ENCODE peak calls at places on chromosomes 12 and 14, in nine cellular contexts. N is fibroblast of mammary gland, E is PC-3, M is K562, F is lower leg skin, B is AG10803, V is psoas muscle, T is AG04450, W is neural progenitor cell. K is an unnamed sample.

GRCh38 chr14:98953544-98954346 is 318.3 kb downstream of the BCL11B start:
- DNase-seq in W (no peak), F (peak), T (no peak), V (peak), N (peak), E (no peak), M (no peak), B (peak), K (no peak)

GRCh38 chr12:109455706-109456105 is 21.4 kb downstream of the KCTD10 start:
- DNase-seq in M (no peak), B (no peak), T (no peak), W (no peak), V (no peak), F (no peak), N (no peak), E (peak), K (no peak)

GRCh38 chr14:104287301-104288009 is 149.1 kb downstream of the KIF26A start:
- DNase-seq in E (no peak), V (peak), M (no peak), F (no peak), T (no peak), W (no peak), N (no peak), B (no peak), K (peak)

GRCh38 chr12:45192041-45192695 is 23.7 kb upstream of the ANO6 start:
- DNase-seq in F (no peak), M (peak), T (no peak), N (peak), B (peak), E (peak), V (no peak), W (peak), K (no peak)

GRCh38 chr12:25034676-25035075 is 85.8 kb upstream of the BCAT1 start:
- DNase-seq in M (no peak), N (no peak), B (no peak), T (no peak), E (no peak), V (no peak), W (no peak), F (no peak), K (no peak)

GRCh38 chr12:88393017-88393767 is 187.1 kb downstream of the KITLG start:
- DNase-seq in W (peak), E (peak), V (no peak), T (no peak), B (no peak), F (no peak), N (peak), M (peak), K (peak)

GRCh38 chr12:108846320-108846719 is 11.1 kb downstream of the SSH1 start:
- DNase-seq in B (peak), T (no peak), F (no peak), M (no peak), V (peak), W (no peak), N (no peak), E (no peak), K (peak)

GRCh38 chr12:31034372-31034771 is 39.3 kb upstream of the DDX11 start:
- DNase-seq in V (no peak), B (no peak), T (no peak), E (no peak), W (no peak), M (no peak), N (no peak), F (peak), K (no peak)

GRCh38 chr12:11959117-11959823 is 111.5 kb upstream of the BCL2L14 start:
- DNase-seq in W (no peak), T (no peak), V (no peak), E (peak), N (peak), B (no peak), F (no peak), M (no peak), K (no peak)

GRCh38 chr14:58280954-58281787 is 17.2 kb upstream of the ARID4A start:
- DNase-seq in B (peak), F (no peak), W (no peak), V (no peak), T (peak), N (peak), E (peak), M (peak), K (peak)

GRCh38 chr14:54881235-54881760 is 21.3 kb downstream of the GCH1 start:
- DNase-seq in T (no peak), E (no peak), N (peak), M (no peak), B (peak), V (no peak), F (peak), W (no peak), K (no peak)

GRCh38 chr14:37116933-37117844 is 55.2 kb downstream of the SLC25A21 start:
- DNase-seq in N (peak), T (peak), M (peak), F (no peak), W (no peak), B (peak), E (peak), V (no peak), K (no peak)

GRCh38 chr12:114152890-114153289 is 186.8 kb upstream of the RBM19 start:
- DNase-seq in W (no peak), E (peak), T (no peak), F (no peak), V (no peak), B (peak), M (no peak), N (peak), K (no peak)

GRCh38 chr14:70934502-70935134 is 27.4 kb downstream of the PCNX1 start:
- DNase-seq in T (peak), V (no peak), N (peak), F (no peak), B (peak), E (no peak), M (no peak), W (no peak), K (no peak)

GRCh38 chr12:13362260-13362841 is 165.8 kb downstream of the EMP1 start:
- DNase-seq in W (peak), T (no peak), E (peak), N (peak), B (peak), V (peak), M (peak), F (no peak), K (peak)

GRCh38 chr12:80792861-80793260 is 76.1 kb downstream of the MYF5 start:
- DNase-seq in B (no peak), F (no peak), M (no peak), V (no peak), N (peak), E (peak), W (no peak), T (no peak), K (no peak)

GRCh38 chr12:1811281-1811947 is 9.0 kb upstream of the LRTM2 start:
- DNase-seq in M (no peak), F (no peak), E (no peak), T (no peak), W (no peak), N (no peak), B (no peak), V (no peak), K (no peak)

GRCh38 chr12:93106910-93107309 is 177.8 kb upstream of the EEA1 start:
- DNase-seq in B (no peak), M (no peak), W (no peak), F (no peak), E (no peak), T (no peak), N (no peak), V (no peak), K (no peak)

GRCh38 chr14:90287791-90288190 is 31.4 kb downstream of the PSMC1 start:
- DNase-seq in F (peak), E (no peak), W (no peak), N (no peak), M (no peak), B (no peak), V (no peak), T (no peak), K (no peak)

GRCh38 chr12:33828326-33828725 is 194.0 kb upstream of the ALG10 start:
- DNase-seq in V (no peak), N (peak), F (no peak), T (no peak), M (no peak), W (no peak), E (peak), B (no peak), K (no peak)

GRCh38 chr12:62190921-62191746 is 69.1 kb upstream of the USP15 start:
- DNase-seq in T (peak), E (no peak), M (no peak), N (no peak), F (no peak), V (peak), W (peak), B (no peak), K (no peak)

GRCh38 chr14:89899917-89900680 is 54.4 kb downstream of the EFCAB11 start:
- DNase-seq in T (no peak), V (no peak), N (peak), W (peak), F (no peak), M (peak), E (peak), B (peak), K (peak)

GRCh38 chr12:28290262-28290661 is 100.0 kb downstream of the CCDC91 start:
- DNase-seq in F (no peak), V (no peak), T (no peak), E (no peak), N (no peak), M (no peak), B (no peak), W (no peak), K (no peak)

GRCh38 chr14:103001226-103001625 is 56.1 kb downstream of the CDC42BPB start:
- DNase-seq in W (no peak), F (no peak), T (no peak), V (no peak), E (no peak), M (no peak), N (no peak), B (no peak), K (no peak)

GRCh38 chr12:6197996-6198395 is 2.2 kb upstream of the CD9 start:
- DNase-seq in W (peak), F (peak), M (no peak), E (no peak), B (no peak), N (no peak), T (no peak), V (no peak), K (no peak)

GRCh38 chr12:93378373-93379310 is 917 bp downstream of the NUDT4 start:
- DNase-seq in T (peak), F (peak), N (peak), V (peak), M (peak), E (peak), W (peak), B (peak), K (peak)

GRCh38 chr12:80936642-80937390 is 918 bp downstream of the LIN7A start:
- DNase-seq in V (peak), M (no peak), N (peak), T (no peak), W (peak), E (peak), F (peak), B (peak), K (peak)

GRCh38 chr12:83015390-83016225 is 328.9 kb downstream of the TMTC2 start:
- DNase-seq in E (no peak), N (peak), W (no peak), B (peak), V (no peak), T (no peak), F (no peak), M (peak), K (no peak)

GRCh38 chr12:42790761-42791151 is 201.2 kb upstream of the PRICKLE1 start:
- DNase-seq in V (no peak), N (peak), M (peak), E (peak), B (peak), F (no peak), T (no peak), W (no peak), K (peak)

GRCh38 chr12:106941481-106942156 is 14.1 kb upstream of the TMEM263 start:
- DNase-seq in F (no peak), N (no peak), W (no peak), T (no peak), E (no peak), B (no peak), V (no peak), M (peak), K (no peak)

GRCh38 chr12:101230547-101230946 is 20.5 kb upstream of the SLC5A8 start:
- DNase-seq in M (no peak), E (peak), B (peak), W (no peak), V (no peak), T (peak), F (no peak), N (peak), K (no peak)

GRCh38 chr12:54239568-54239967 is 40.4 kb downstream of the CBX5 start:
- DNase-seq in V (no peak), M (no peak), W (no peak), T (no peak), N (no peak), F (no peak), B (no peak), E (no peak), K (no peak)

GRCh38 chr12:14567311-14568195 is at the start of gene PLBD1:
- DNase-seq in W (peak), E (peak), M (peak), F (peak), T (no peak), B (peak), N (peak), V (peak), K (peak)

GRCh38 chr12:4276524-4277204 is 3.1 kb downstream of the CCND2 start:
- DNase-seq in W (peak), M (peak), F (peak), B (peak), V (peak), N (peak), T (peak), E (peak), K (peak)

GRCh38 chr12:88243886-88244491 is 101.9 kb downstream of the TMTC3 start:
- DNase-seq in B (peak), N (peak), W (no peak), E (no peak), F (no peak), V (no peak), M (no peak), T (no peak), K (no peak)

GRCh38 chr12:10030446-10030845 is at the start of gene CLEC9A:
- DNase-seq in B (no peak), W (no peak), T (no peak), F (no peak), N (no peak), V (no peak), E (no peak), M (no peak), K (no peak)
- H3K4me3 ChIP-seq in B (no peak), W (no peak), T (no peak), F (no peak), N (no peak), V (no peak), E (no peak), M (no peak), K (no peak)

DNA sequence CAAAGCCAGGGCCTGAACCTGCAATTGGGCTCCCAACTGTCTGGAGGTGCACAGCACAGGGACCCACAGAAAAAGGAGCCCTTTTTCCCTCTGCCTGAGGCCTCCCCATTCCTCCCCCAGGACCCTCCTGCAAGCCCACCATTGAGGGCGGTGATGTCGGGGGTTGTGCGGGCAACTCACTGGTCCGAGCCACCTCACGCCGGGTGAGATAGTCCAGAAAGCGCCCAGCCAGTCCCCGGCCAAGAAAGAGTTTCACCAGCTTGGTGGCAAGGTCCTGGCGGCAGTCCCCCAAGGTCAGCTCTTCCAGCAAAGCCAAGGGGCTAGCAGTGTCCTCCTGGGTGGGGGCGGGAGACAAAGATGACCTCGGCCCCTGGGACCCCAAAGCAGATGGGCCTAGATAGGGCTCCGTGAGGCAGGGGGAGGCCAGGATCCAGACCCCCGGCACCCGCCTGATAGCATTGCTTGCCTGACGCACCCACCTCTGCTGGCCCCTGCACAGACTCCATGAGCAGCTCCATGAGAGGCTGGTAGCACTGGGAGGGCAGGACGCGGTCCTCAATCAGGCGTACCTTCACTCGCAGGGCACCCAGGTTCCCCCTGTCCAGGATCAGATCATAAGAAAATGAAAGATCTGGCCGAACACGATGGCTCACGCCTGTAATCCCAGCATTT is 20.0 kb downstream of the RASAL1 start:
- DNase-seq in V (no peak), M (no peak), F (no peak), W (no peak), N (no peak), T (no peak), E (no peak), B (no peak), K (no peak)
- H3K4me3 ChIP-seq in V (no peak), M (no peak), F (no peak), W (no peak), N (no peak), T (no peak), E (no peak), B (no peak), K (no peak)

GRCh38 chr14:53875337-53875897 is 81.2 kb downstream of the BMP4 start:
- DNase-seq in N (no peak), B (peak), W (no peak), T (no peak), V (no peak), E (no peak), M (no peak), F (no peak), K (no peak)

GRCh38 chr14:53870997-53871396 is 85.6 kb downstream of the BMP4 start:
- DNase-seq in F (no peak), V (no peak), E (no peak), M (no peak), B (no peak), N (no peak), W (no peak), T (no peak), K (no peak)

GRCh38 chr14:53874704-53875103 is 81.9 kb downstream of the BMP4 start:
- DNase-seq in N (no peak), V (no peak), T (no peak), M (no peak), E (no peak), B (no peak), F (no peak), W (no peak), K (no peak)

GRCh38 chr14:53871947-53872346 is 84.7 kb downstream of the BMP4 start:
- DNase-seq in T (no peak), V (no peak), N (no peak), B (no peak), W (no peak), F (no peak), M (no peak), E (no peak), K (no peak)

DNA sequence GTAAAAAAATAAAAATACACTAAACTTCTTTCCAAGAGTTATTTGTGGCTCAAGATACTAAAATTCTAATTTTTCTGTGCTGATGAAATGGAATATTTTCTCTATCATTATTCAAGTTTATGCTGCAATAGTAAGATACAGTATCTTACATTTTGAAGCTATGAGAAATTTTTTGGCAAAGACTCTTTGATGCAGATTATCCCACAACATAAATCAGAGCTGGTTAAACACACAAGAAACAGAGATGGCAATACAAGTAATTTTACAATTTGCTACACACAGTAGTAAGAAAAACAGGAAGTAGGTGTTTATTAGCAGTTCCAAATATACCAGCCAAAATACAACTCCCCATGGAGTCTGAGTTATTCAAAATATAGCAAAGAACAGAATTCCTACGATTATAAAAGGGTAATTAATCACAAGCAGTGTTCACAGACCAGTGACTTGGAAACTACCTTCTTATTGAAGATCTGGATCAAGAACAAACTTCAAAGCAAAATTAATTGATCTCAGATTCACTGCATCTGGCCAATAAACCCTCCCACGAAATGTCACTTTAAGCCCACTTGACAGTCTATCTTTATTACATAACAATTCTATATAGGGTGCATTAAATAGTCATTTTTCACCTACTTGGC is 84.0 kb downstream of the BMP4 start:
- DNase-seq in W (no peak), M (no peak), V (no peak), T (no peak), F (no peak), B (no peak), E (no peak), N (no peak), K (no peak)
- H3K4me3 ChIP-seq in W (no peak), M (no peak), V (no peak), T (no peak), F (no peak), B (no peak), E (no peak), N (no peak), K (no peak)

GRCh38 chr14:64706119-64706465 is 1.9 kb downstream of the PLEKHG3 start:
- DNase-seq in B (no peak), E (no peak), W (no peak), M (no peak), F (peak), T (no peak), V (no peak), N (no peak), K (peak)
- H3K4me3 ChIP-seq in B (no peak), E (peak), W (peak), M (no peak), F (no peak), T (no peak), V (peak), N (no peak), K (peak)

GRCh38 chr12:121522962-121523361 is 57.9 kb downstream of the KDM2B start:
- DNase-seq in W (no peak), N (peak), M (no peak), T (no peak), F (no peak), V (no peak), B (no peak), E (no peak), K (peak)
- H3K4me3 ChIP-seq in W (no peak), N (no peak), M (no peak), T (no peak), F (no peak), V (no peak), B (no peak), E (no peak), K (no peak)